ENCODE peak calls at places on chromosomes 1 and 21, in ten cellular contexts. I, S, H, B, Z, M, X, U, A and N are unnamed samples.

GRCh38 chr21:17539323-17539722 is 26.5 kb downstream of the CXADR start:
- DNase-seq in I (no peak), S (no peak), U (no peak), A (no peak), B (no peak), X (no peak), H (no peak), Z (no peak), M (no peak), N (no peak)

GRCh38 chr1:171366099-171366498 is 52.1 kb downstream of the FMO4 start:
- DNase-seq in I (no peak), X (no peak), Z (no peak), H (no peak), U (no peak), B (no peak), M (peak; percentile 88), S (no peak), A (no peak), N (no peak)

GRCh38 chr1:110829955-110830553 is 42.9 kb upstream of the CD53 start:
- DNase-seq in A (peak; percentile 10), B (no peak), S (no peak), Z (no peak), H (peak; percentile 44), U (peak; percentile 48), X (no peak), M (peak; percentile 2), I (no peak), N (no peak)

GRCh38 chr21:38751379-38752050 is 54.2 kb upstream of the ETS2 start:
- DNase-seq in B (no peak), U (no peak), M (peak; percentile 77), X (peak; percentile 76), A (no peak), I (no peak), S (no peak), H (no peak), Z (no peak), N (no peak)

GRCh38 chr1:12608311-12608957 is 9.6 kb downstream of the DHRS3 start:
- DNase-seq in S (no peak), U (no peak), I (no peak), A (no peak), M (no peak), B (no peak), Z (no peak), H (no peak), X (no peak), N (no peak)

GRCh38 chr21:43306911-43307676 is 119.8 kb downstream of the SIK1 start:
- DNase-seq in A (no peak), M (no peak), Z (no peak), I (peak; percentile 71), X (peak; percentile 17), S (no peak), B (no peak), U (no peak), H (peak; percentile 89), N (peak; percentile 62)

GRCh38 chr21:38505654-38506523 is 7.6 kb upstream of the ERG start:
- DNase-seq in X (peak; percentile 78), S (peak; percentile 18), A (no peak), Z (peak; percentile 38), U (peak; percentile 75), M (peak; percentile 80), I (no peak), B (peak; percentile 46), H (peak; percentile 55), N (no peak)

GRCh38 chr1:7285856-7286454 is 485.1 kb upstream of the VAMP3 start:
- DNase-seq in I (no peak), X (no peak), A (no peak), H (no peak), U (no peak), B (no peak), M (no peak), S (no peak), Z (no peak), N (no peak)

GRCh38 chr1:201693019-201693372 is 136.0 kb upstream of the IPO9 start:
- DNase-seq in A (no peak), Z (no peak), B (no peak), S (no peak), X (no peak), M (no peak), I (no peak), U (no peak), H (no peak), N (peak; percentile 79)

GRCh38 chr1:183630748-183631147 is 4.8 kb downstream of the ARPC5 start:
- DNase-seq in H (no peak), Z (no peak), I (no peak), M (peak; percentile 34), B (no peak), X (no peak), U (no peak), A (no peak), S (no peak), N (no peak)

GRCh38 chr1:31708324-31708723 is 4.5 kb upstream of the COL16A1 start:
- DNase-seq in M (no peak), B (no peak), A (no peak), H (no peak), U (no peak), I (no peak), X (peak; percentile 62), Z (no peak), S (no peak), N (no peak)

DNA sequence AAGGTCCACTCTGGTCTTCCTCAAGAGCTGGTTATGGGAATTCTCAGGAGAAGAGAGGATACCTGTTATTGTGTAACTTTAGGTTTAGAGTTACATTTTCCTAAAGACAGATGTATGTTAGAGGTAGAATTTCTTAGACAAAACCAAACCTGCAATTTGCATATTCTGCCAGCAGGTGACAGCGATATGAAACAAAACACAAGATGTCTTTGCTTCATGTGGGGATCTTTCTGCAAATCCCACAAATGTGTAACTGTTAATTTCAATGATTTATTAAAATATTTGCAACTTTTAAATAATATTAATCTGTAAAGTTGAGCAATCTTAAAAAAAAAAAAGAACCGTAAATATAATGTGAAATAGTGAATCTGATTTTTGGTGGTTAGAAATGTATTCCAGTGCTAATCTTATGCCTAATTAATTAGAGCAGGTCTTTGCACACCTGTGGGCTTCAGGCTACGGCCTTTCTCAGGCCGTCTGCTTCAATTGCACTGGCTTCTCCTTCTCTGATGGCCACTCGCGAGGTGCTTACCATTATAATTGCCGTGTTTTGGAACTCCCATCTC is 33.4 kb downstream of the FAM78B start:
- DNase-seq in A (no peak), S (peak; percentile 14), Z (no peak), X (peak; percentile 4), U (no peak), B (no peak), H (no peak), I (no peak), M (peak; percentile 1), N (no peak)
- TF ChIP-seq CTCF in A (peak; percentile 55), S (peak; percentile 26), Z (no peak), X (peak; percentile 41), U (peak; percentile 22), B (peak; percentile 17), H (no peak), I (no peak), M (no peak), N (peak; percentile 32)

GRCh38 chr1:212915245-212916091 is 34.9 kb upstream of the VASH2 start:
- DNase-seq in U (peak; percentile 52), H (no peak), B (peak; percentile 43), X (peak; percentile 54), Z (no peak), M (peak; percentile 79), A (no peak), S (no peak), I (no peak), N (peak; percentile 20)
- TF ChIP-seq CTCF in U (peak; percentile 69), H (no peak), B (peak; percentile 60), X (peak; percentile 52), Z (peak; percentile 18), M (peak; percentile 41), A (peak; percentile 15), S (no peak), I (no peak), N (no peak)

DNA sequence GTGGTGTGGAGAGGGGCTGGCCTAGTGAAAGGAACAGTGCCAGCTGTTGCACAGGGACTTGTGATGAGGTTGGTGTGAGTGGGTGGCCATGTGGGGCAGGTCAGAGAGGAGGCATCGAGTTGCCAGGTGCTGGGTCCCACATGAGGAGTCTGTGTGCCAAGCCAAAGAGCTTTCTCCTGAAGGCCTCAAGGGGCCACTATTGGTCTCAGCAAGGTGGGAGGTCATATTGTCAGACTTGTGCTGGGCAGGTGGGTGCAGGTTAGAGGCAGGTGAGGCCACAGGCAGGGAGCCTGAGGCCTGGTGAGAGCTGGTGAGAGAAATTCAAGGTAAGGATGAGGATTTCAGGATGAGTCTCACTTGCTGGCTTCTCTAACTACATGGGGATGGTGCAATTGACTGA is 256.8 kb downstream of the DISC1 start:
- DNase-seq in X (no peak), M (no peak), Z (no peak), U (no peak), H (no peak), I (no peak), S (no peak), A (no peak), B (no peak), N (no peak)
- TF ChIP-seq CTCF in X (no peak), M (no peak), Z (no peak), U (no peak), H (no peak), I (no peak), S (no peak), A (no peak), B (no peak), N (no peak)

GRCh38 chr1:54490361-54491248 is 57.4 kb upstream of the ACOT11 start:
- DNase-seq in I (no peak), M (no peak), U (peak; percentile 59), X (no peak), Z (no peak), H (no peak), B (no peak), A (peak; percentile 71), S (no peak), N (no peak)

GRCh38 chr1:54488065-54488750 is 59.8 kb upstream of the ACOT11 start:
- DNase-seq in A (peak; percentile 96), S (peak; percentile 96), Z (no peak), B (peak; percentile 55), I (peak; percentile 92), U (peak; percentile 96), H (peak; percentile 94), M (peak; percentile 85), X (peak; percentile 92), N (peak; percentile 96)

GRCh38 chr1:54488831-54489626 is 59.0 kb upstream of the ACOT11 start:
- DNase-seq in U (peak; percentile 86), I (peak; percentile 76), B (peak; percentile 10), Z (no peak), A (peak; percentile 91), M (peak; percentile 65), S (peak; percentile 80), H (peak; percentile 93), X (peak; percentile 81), N (peak; percentile 89)

GRCh38 chr1:54487571-54488050 is 60.4 kb upstream of the ACOT11 start:
- DNase-seq in A (peak; percentile 36), U (no peak), H (no peak), X (no peak), B (no peak), S (peak; percentile 42), M (no peak), Z (no peak), I (no peak), N (peak; percentile 30)

DNA sequence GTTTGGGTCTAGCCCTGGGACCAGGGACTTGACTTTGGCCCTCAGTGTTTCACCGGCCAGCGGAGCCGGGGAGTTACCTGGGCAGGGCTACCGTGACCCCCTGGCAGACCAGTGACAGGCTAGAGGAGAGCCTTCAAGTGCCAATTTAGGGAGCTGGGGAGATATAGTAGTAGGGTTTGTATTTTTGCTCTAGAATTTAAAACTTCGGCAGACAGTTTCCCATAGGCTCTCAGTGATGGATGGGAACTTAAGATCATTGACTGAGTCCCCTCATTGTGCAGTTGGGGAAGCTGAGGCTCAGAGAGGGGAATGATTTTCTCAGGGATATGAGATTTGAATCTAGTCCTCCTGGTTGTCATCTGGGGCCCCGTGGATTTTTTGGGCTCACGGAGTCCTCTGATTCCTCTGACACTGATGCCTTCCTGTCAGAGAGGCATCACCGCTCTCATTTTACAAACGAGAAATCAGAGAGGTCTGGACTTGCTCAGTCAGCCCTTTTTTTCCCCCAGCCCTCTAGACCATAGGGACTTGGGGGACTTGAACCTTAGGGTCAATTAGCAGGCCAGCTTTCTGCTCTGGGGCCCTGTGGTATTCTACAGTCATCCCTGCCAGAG is 58.3 kb upstream of the ACOT11 start:
- DNase-seq in M (no peak), A (no peak), Z (no peak), B (no peak), I (no peak), H (no peak), X (no peak), U (no peak), S (no peak), N (no peak)
- TF ChIP-seq CTCF in M (no peak), A (peak; percentile 21), Z (no peak), B (no peak), I (no peak), H (peak; percentile 62), X (no peak), U (no peak), S (no peak), N (no peak)